ENCODE peak calls at places on chromosomes 13 and 19, in eight cellular contexts. F is activated naive CD4-positive, alpha-beta T cell treated with anti-CD3 and anti-CD28 coated beads, Interleukin-2, amount 10 ng/mL, durations not matched to agents 7 days and 5 days; R is NCI-H1092 treated with DMSO at 0.1 percent for 48 hours; H is DMS 273 treated with DMSO at 0.1 percent for 48 hours; A is AG09309; S is omental fat pad; Z is activated CD4-positive, alpha-beta T cell treated with anti-CD3 and anti-CD28 coated beads, Interleukin-2, amount 50 U/mL, for 4 hours; T is ecto neural progenitor cell. Y is an unnamed sample.

GRCh38 chr19:43474986-43475705 is 9.7 kb upstream of the LYPD3 start:
- DNase-seq in F (peak), R (peak), H (peak), A (no peak), S (peak), Z (peak), T (peak), Y (peak)

GRCh38 chr19:10796653-10797052 is 39.4 kb downstream of the TMED1 start:
- DNase-seq in F (no peak), R (no peak), H (no peak), A (no peak), S (no peak), Z (no peak), T (no peak), Y (no peak)

GRCh38 chr19:18274303-18274775 is at the start of gene IQCN:
- DNase-seq in F (peak), R (no peak), H (no peak), A (no peak), S (no peak), Z (no peak), T (no peak), Y (no peak)

GRCh38 chr13:86757236-86757978 is 913.8 kb upstream of the SLITRK5 start:
- DNase-seq in F (no peak), R (no peak), H (no peak), A (no peak), S (no peak), Z (no peak), T (no peak), Y (no peak)

GRCh38 chr19:17488593-17489391 is 18.5 kb downstream of the SLC27A1 start:
- DNase-seq in F (peak), R (no peak), H (no peak), A (no peak), S (peak), Z (peak), T (peak), Y (peak)

GRCh38 chr13:39776439-39776838 is 121.0 kb downstream of the COG6 start:
- DNase-seq in F (no peak), R (no peak), H (no peak), A (peak), S (no peak), Z (no peak), T (no peak), Y (no peak)

GRCh38 chr19:3725640-3726310 is 17.6 kb downstream of the TJP3 start:
- DNase-seq in F (no peak), R (no peak), H (peak), A (no peak), S (no peak), Z (no peak), T (peak), Y (no peak)

GRCh38 chr13:18235756-18236527 is 945.7 kb downstream of the TUBA3C start:
- DNase-seq in F (no peak), R (no peak), H (no peak), A (no peak), S (no peak), Z (no peak), T (no peak), Y (no peak)

GRCh38 chr13:44801990-44802389 is 187.3 kb downstream of the NUFIP1 start:
- DNase-seq in F (no peak), R (no peak), H (no peak), A (peak), S (no peak), Z (no peak), T (no peak), Y (no peak)

GRCh38 chr19:16160943-16161560 is 12.3 kb downstream of the CIB3 start:
- DNase-seq in F (no peak), R (no peak), H (no peak), A (peak), S (no peak), Z (no peak), T (no peak), Y (no peak)

GRCh38 chr19:40974633-40975037 is 16.4 kb upstream of the CYP2B6 start:
- DNase-seq in F (peak), R (peak), H (no peak), A (peak), S (peak), Z (peak), T (peak), Y (peak)

GRCh38 chr19:3932931-3933810 is at the start of gene NMRK2:
- DNase-seq in F (no peak), R (no peak), H (no peak), A (no peak), S (no peak), Z (no peak), T (peak), Y (no peak)

GRCh38 chr13:110497003-110497402 is 64.5 kb downstream of the RAB20 start:
- DNase-seq in F (no peak), R (no peak), H (no peak), A (no peak), S (no peak), Z (no peak), T (no peak), Y (no peak)

GRCh38 chr19:43774103-43774939 is 6.5 kb downstream of the KCNN4 start:
- DNase-seq in F (no peak), R (no peak), H (no peak), A (no peak), S (no peak), Z (no peak), T (peak), Y (peak)

GRCh38 chr13:106649495-106649894 is 81.6 kb upstream of the ARGLU1 start:
- DNase-seq in F (no peak), R (no peak), H (no peak), A (no peak), S (no peak), Z (no peak), T (no peak), Y (no peak)

GRCh38 chr13:45367358-45367757 is 26.4 kb upstream of the TPT1 start:
- DNase-seq in F (peak), R (no peak), H (no peak), A (peak), S (peak), Z (peak), T (no peak), Y (no peak)

Y was measured in neural crest cell.